ENCODE peak calls at places on chromosome 18, in four cellular contexts. One of them, this sample, is unnamed.
A peak's percentile ranks its signal among the peaks of the same experiment; 100 is the strongest.

GRCh38 chr18:51195602-51196115 is 1.8 kb downstream of the MEX3C start:
- DNase-seq in H1: peak; percentile 48
- DNase-seq in GM12878: no peak
- DNase-seq in HCT116: peak; percentile 18
- DNase-seq in this sample: no peak

GRCh38 chr18:26460449-26461091 is 87.8 kb downstream of the KCTD1 start:
- DNase-seq in H1: no peak
- DNase-seq in GM12878: peak; percentile 89
- DNase-seq in HCT116: no peak
- DNase-seq in this sample: no peak

GRCh38 chr18:77648415-77648814 is 398.8 kb downstream of the GALR1 start:
- DNase-seq in H1: no peak
- DNase-seq in GM12878: no peak
- DNase-seq in HCT116: no peak
- DNase-seq in this sample: no peak

GRCh38 chr18:43642647-43643046 is 365.4 kb upstream of the SYT4 start:
- DNase-seq in H1: no peak
- DNase-seq in GM12878: no peak
- DNase-seq in HCT116: no peak
- DNase-seq in this sample: no peak

GRCh38 chr18:63788447-63789096 is 13.4 kb downstream of the SERPINB7 start:
- DNase-seq in H1: no peak
- DNase-seq in GM12878: no peak
- DNase-seq in HCT116: peak; percentile 68
- DNase-seq in this sample: no peak

GRCh38 chr18:48885266-48885950 is 65.4 kb downstream of the SMAD7 start:
- DNase-seq in H1: no peak
- DNase-seq in GM12878: no peak
- DNase-seq in HCT116: no peak
- DNase-seq in this sample: no peak

GRCh38 chr18:66346833-66347595 is 256.9 kb downstream of the CDH19 start:
- DNase-seq in H1: no peak
- DNase-seq in GM12878: no peak
- DNase-seq in HCT116: no peak
- DNase-seq in this sample: no peak

GRCh38 chr18:59810183-59810582 is 89.6 kb upstream of the PMAIP1 start:
- DNase-seq in H1: no peak
- DNase-seq in GM12878: no peak
- DNase-seq in HCT116: no peak
- DNase-seq in this sample: no peak

GRCh38 chr18:77165489-77166415 is 33.2 kb upstream of the MBP start:
- DNase-seq in H1: no peak
- DNase-seq in GM12878: no peak
- DNase-seq in HCT116: no peak
- DNase-seq in this sample: no peak

GRCh38 chr18:74382481-74382880 is 66.8 kb downstream of the C18orf63 start:
- DNase-seq in H1: no peak
- DNase-seq in GM12878: no peak
- DNase-seq in HCT116: no peak
- DNase-seq in this sample: no peak

GRCh38 chr18:68660355-68661183 is 54.3 kb downstream of the TMX3 start:
- DNase-seq in H1: no peak
- DNase-seq in GM12878: no peak
- DNase-seq in HCT116: peak; percentile 29
- DNase-seq in this sample: peak; percentile 8

GRCh38 chr18:35000457-35000856 is 40.8 kb upstream of the MAPRE2 start:
- DNase-seq in H1: no peak
- DNase-seq in GM12878: no peak
- DNase-seq in HCT116: no peak
- DNase-seq in this sample: no peak

GRCh38 chr18:13629841-13630747 is 96.3 kb downstream of the FAM210A start:
- DNase-seq in H1: no peak
- DNase-seq in GM12878: peak; percentile 48
- DNase-seq in HCT116: peak; percentile 48
- DNase-seq in this sample: peak; percentile 73

GRCh38 chr18:28494151-28494550 is 317.2 kb upstream of the CDH2 start:
- DNase-seq in H1: no peak
- DNase-seq in GM12878: no peak
- DNase-seq in HCT116: no peak
- DNase-seq in this sample: no peak

GRCh38 chr18:24322594-24323136 is 75.0 kb downstream of the OSBPL1A start:
- DNase-seq in H1: no peak
- DNase-seq in GM12878: no peak
- DNase-seq in HCT116: no peak
- DNase-seq in this sample: no peak

GRCh38 chr18:29154758-29155725 is 978.1 kb upstream of the CDH2 start:
- DNase-seq in H1: no peak
- DNase-seq in GM12878: no peak
- DNase-seq in HCT116: peak; percentile 66
- DNase-seq in this sample: no peak

GRCh38 chr18:63686871-63687270 is 15.9 kb upstream of the SERPINB11 start:
- DNase-seq in H1: no peak
- DNase-seq in GM12878: no peak
- DNase-seq in HCT116: no peak
- DNase-seq in this sample: no peak

GRCh38 chr18:74457743-74458465 is 796 bp upstream of the DIPK1C start:
- DNase-seq in H1: no peak
- DNase-seq in GM12878: no peak
- DNase-seq in HCT116: no peak
- DNase-seq in this sample: no peak

GRCh38 chr18:6017160-6017559 is 121.8 kb upstream of the TMEM200C start:
- DNase-seq in H1: no peak
- DNase-seq in GM12878: no peak
- DNase-seq in HCT116: no peak
- DNase-seq in this sample: no peak

GRCh38 chr18:31683968-31684278 is 458 bp downstream of the B4GALT6 start:
- DNase-seq in H1: no peak
- DNase-seq in GM12878: no peak
- DNase-seq in HCT116: no peak
- DNase-seq in this sample: no peak

GRCh38 chr18:845152-845819 is 33.2 kb upstream of the YES1 start:
- DNase-seq in H1: no peak
- DNase-seq in GM12878: no peak
- DNase-seq in HCT116: peak; percentile 81
- DNase-seq in this sample: no peak

GRCh38 chr18:28112056-28112470 is 64.9 kb downstream of the CDH2 start:
- DNase-seq in H1: no peak
- DNase-seq in GM12878: no peak
- DNase-seq in HCT116: no peak
- DNase-seq in this sample: no peak

GRCh38 chr18:61855127-61855991 is 37.4 kb downstream of the RNF152 start:
- DNase-seq in H1: no peak
- DNase-seq in GM12878: no peak
- DNase-seq in HCT116: no peak
- DNase-seq in this sample: no peak

GRCh38 chr18:31506024-31506742 is 8.2 kb downstream of the DSG2 start:
- DNase-seq in H1: no peak
- DNase-seq in GM12878: no peak
- DNase-seq in HCT116: no peak
- DNase-seq in this sample: no peak

GRCh38 chr18:45639424-45639823 is 24.1 kb downstream of the SLC14A2 start:
- DNase-seq in H1: no peak
- DNase-seq in GM12878: no peak
- DNase-seq in HCT116: no peak
- DNase-seq in this sample: no peak

GRCh38 chr18:41906528-41907256 is 48.3 kb upstream of the PIK3C3 start:
- DNase-seq in H1: no peak
- DNase-seq in GM12878: peak; percentile 33
- DNase-seq in HCT116: peak; percentile 15
- DNase-seq in this sample: peak; percentile 51

GRCh38 chr18:50862401-50862800 is 16.5 kb upstream of the ME2 start:
- DNase-seq in H1: no peak
- DNase-seq in GM12878: no peak
- DNase-seq in HCT116: no peak
- DNase-seq in this sample: no peak

GRCh38 chr18:54181856-54182612 is 42.4 kb downstream of the MBD2 start:
- DNase-seq in H1: no peak
- DNase-seq in GM12878: no peak
- DNase-seq in HCT116: no peak
- DNase-seq in this sample: no peak

GRCh38 chr18:79071037-79071960 is 2.1 kb downstream of the ATP9B start:
- DNase-seq in H1: no peak
- DNase-seq in GM12878: no peak
- DNase-seq in HCT116: no peak
- DNase-seq in this sample: peak; percentile 18
- TF ChIP-seq EGR1 in H1: no peak
- TF ChIP-seq EGR1 in GM12878: no peak
- TF ChIP-seq EGR1 in HCT116: no peak
- TF ChIP-seq EGR1 in this sample: no peak

GRCh38 chr18:3458952-3459853 is 9.2 kb downstream of the TGIF1 start:
- DNase-seq in H1: no peak
- DNase-seq in GM12878: no peak
- DNase-seq in HCT116: no peak
- DNase-seq in this sample: no peak
- TF ChIP-seq EGR1 in H1: no peak
- TF ChIP-seq EGR1 in GM12878: no peak
- TF ChIP-seq EGR1 in HCT116: no peak
- TF ChIP-seq EGR1 in this sample: no peak

GRCh38 chr18:3180325-3180724 is 39.4 kb downstream of the MYOM1 start:
- DNase-seq in H1: no peak
- DNase-seq in GM12878: no peak
- DNase-seq in HCT116: no peak
- DNase-seq in this sample: no peak
- TF ChIP-seq EGR1 in H1: no peak
- TF ChIP-seq EGR1 in GM12878: no peak
- TF ChIP-seq EGR1 in HCT116: no peak
- TF ChIP-seq EGR1 in this sample: no peak

GRCh38 chr18:57211776-57212175 is 64.9 kb downstream of the BOD1L2 start:
- DNase-seq in H1: no peak
- DNase-seq in GM12878: no peak
- DNase-seq in HCT116: no peak
- DNase-seq in this sample: no peak

GRCh38 chr18:57210101-57210661 is 63.3 kb downstream of the BOD1L2 start:
- DNase-seq in H1: peak; percentile 63
- DNase-seq in GM12878: no peak
- DNase-seq in HCT116: peak; percentile 63
- DNase-seq in this sample: peak; percentile 10

GRCh38 chr18:57209697-57210096 is 62.8 kb downstream of the BOD1L2 start:
- DNase-seq in H1: no peak
- DNase-seq in GM12878: no peak
- DNase-seq in HCT116: no peak
- DNase-seq in this sample: no peak

GRCh38 chr18:57211412-57211750 is 64.5 kb downstream of the BOD1L2 start:
- DNase-seq in H1: no peak
- DNase-seq in GM12878: no peak
- DNase-seq in HCT116: no peak
- DNase-seq in this sample: no peak

DNA sequence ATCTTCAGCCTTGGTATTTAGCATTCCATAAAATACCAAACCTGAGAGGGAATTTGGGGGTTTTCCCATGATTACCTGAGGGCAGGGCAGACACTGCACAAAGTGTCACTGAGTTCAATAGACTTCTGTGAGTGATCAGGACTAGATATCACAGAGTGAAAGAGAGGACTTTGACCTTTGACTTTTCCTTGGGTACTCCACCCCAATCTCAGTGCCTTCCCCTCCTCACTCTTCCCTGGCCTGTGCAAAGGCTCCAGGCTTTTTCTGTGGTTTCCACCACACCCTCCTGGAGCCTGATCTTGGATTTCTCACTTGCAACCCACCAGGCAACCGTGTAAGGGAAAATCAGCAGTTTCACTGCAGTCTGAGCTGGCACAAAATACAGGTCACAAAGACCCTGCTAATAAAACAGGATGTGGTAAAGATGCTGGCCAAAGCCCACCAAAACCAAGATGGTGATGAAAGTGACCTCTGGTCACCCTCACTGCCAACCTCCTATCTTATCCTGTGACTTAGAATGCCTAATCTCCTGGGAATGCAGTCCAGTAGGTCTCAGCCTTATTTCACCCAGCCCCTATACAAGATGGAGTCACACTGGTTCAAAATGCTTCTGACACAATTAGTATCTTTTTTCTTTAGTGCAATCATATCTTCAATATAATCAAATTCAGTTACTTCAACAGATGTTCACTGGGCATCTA is 64.0 kb downstream of the BOD1L2 start:
- DNase-seq in H1: no peak
- DNase-seq in GM12878: no peak
- DNase-seq in HCT116: no peak
- DNase-seq in this sample: no peak
- TF ChIP-seq EGR1 in H1: no peak
- TF ChIP-seq EGR1 in GM12878: no peak
- TF ChIP-seq EGR1 in HCT116: no peak
- TF ChIP-seq EGR1 in this sample: no peak

DNA sequence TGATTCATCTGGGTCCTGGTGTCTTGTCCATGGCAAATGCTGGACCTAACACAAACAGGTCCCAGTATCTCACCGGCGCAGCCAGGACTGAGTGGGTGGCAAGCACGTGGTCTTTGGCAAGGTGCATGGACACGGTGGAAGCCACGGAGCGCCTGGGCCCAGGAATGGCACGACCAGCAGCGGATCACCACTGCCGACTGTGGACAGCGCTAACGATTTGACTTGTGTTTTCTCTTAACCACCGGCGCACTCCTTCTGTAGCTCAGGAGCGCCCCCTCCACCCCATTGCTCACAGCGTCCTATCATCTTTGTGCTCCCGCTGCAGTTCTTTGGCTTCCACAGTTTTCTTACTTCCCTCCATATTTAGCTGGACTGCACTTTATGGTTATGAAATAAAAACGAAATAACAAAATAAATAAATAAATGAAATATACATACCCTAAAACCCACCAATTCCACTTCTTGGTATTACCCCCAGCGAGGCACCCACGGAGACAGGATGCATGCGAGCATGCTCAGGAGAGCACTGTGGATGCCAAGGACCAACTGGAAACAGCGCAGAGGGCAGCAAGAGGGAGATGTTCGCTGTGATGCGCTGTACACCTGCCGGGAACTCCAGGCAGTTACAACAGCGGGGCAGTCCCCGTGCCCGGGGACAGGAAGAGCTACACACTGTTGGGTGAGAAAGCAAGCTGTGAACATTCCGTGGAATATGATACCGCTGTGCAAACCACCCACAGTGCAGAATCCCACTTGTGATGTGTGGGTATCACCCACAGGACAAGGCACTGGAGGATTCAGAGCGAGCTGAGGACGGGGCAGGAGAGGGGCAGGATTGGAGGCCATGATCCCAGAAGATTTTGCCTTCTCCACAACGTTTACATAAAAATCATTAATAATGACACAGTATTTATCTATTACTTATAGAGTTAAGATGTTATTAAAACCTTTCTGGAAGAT is 7.0 kb upstream of the CIDEA start:
- DNase-seq in H1: peak; percentile 85
- DNase-seq in GM12878: no peak
- DNase-seq in HCT116: no peak
- DNase-seq in this sample: peak; percentile 63
- TF ChIP-seq EGR1 in H1: no peak
- TF ChIP-seq EGR1 in GM12878: no peak
- TF ChIP-seq EGR1 in HCT116: no peak
- TF ChIP-seq EGR1 in this sample: no peak

DNA sequence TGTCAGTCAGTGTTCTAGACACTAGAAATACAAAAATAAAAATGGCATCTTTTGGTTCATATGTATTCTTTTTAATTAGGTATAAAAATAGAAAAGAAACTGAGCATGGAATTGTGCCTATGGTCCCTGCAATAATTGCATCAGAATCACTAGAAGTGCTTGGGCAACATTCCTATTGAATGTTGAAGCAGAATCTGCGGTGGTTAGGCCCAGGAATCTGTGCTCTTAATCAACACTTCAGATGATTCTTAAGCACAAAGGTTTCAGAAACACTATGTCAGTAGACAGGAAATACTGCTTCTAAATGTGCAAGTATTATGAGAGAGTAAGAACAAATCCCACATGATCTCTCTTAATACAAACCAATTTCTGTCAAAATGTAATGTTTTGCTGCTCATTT is 20.3 kb upstream of the RBBP8 start:
- DNase-seq in H1: no peak
- DNase-seq in GM12878: no peak
- DNase-seq in HCT116: no peak
- DNase-seq in this sample: no peak
- TF ChIP-seq EGR1 in H1: no peak
- TF ChIP-seq EGR1 in GM12878: no peak
- TF ChIP-seq EGR1 in HCT116: no peak
- TF ChIP-seq EGR1 in this sample: no peak